ENCODE peak calls at places on chromosomes 4 and X, in four cellular contexts. One of them, this sample, is unnamed.
A peak's percentile ranks its signal among the peaks of the same experiment; 100 is the strongest.

GRCh38 chr4:55561884-55562283 is 15.2 kb upstream of the CLOCK start:
- DNase-seq in pancreas: no peak
- DNase-seq in AG09309: no peak
- DNase-seq in brain microvascular endothelial cell: no peak
- DNase-seq in this sample: no peak

GRCh38 chr4:138953962-138954371 is 61.6 kb upstream of the NOCT start:
- DNase-seq in pancreas: no peak
- DNase-seq in AG09309: peak; percentile 87
- DNase-seq in brain microvascular endothelial cell: peak; percentile 88
- DNase-seq in this sample: no peak

GRCh38 chr4:78749258-78749971 is 26.7 kb upstream of the BMP2K start:
- DNase-seq in AG09309: no peak
- DNase-seq in brain microvascular endothelial cell: no peak
- DNase-seq in pancreas: no peak
- DNase-seq in this sample: no peak

GRCh38 chr4:61572160-61572559 is 372.0 kb downstream of the ADGRL3 start:
- DNase-seq in AG09309: no peak
- DNase-seq in brain microvascular endothelial cell: no peak
- DNase-seq in pancreas: no peak
- DNase-seq in this sample: no peak

GRCh38 chrX:13933851-13934250 is 95.8 kb downstream of the GEMIN8 start:
- DNase-seq in AG09309: no peak
- DNase-seq in brain microvascular endothelial cell: no peak
- DNase-seq in pancreas: no peak
- DNase-seq in this sample: no peak

GRCh38 chrX:103413981-103414380 is 37.6 kb downstream of the BEX3 start:
- DNase-seq in brain microvascular endothelial cell: no peak
- DNase-seq in AG09309: no peak
- DNase-seq in pancreas: no peak
- DNase-seq in this sample: no peak

GRCh38 chr4:35975617-35976355 is 268.5 kb downstream of the ARAP2 start:
- DNase-seq in pancreas: no peak
- DNase-seq in brain microvascular endothelial cell: no peak
- DNase-seq in AG09309: no peak
- DNase-seq in this sample: no peak

GRCh38 chrX:1430451-1430850 is 22.3 kb downstream of the ASMTL start:
- DNase-seq in pancreas: no peak
- DNase-seq in brain microvascular endothelial cell: no peak
- DNase-seq in AG09309: no peak
- DNase-seq in this sample: no peak

GRCh38 chrX:149540133-149540620 is 635 bp upstream of the EOLA1 start:
- DNase-seq in pancreas: peak; percentile 92
- DNase-seq in AG09309: peak; percentile 55
- DNase-seq in brain microvascular endothelial cell: peak; percentile 81
- DNase-seq in this sample: peak; percentile 74

GRCh38 chr4:161208564-161208963 is 955.2 kb downstream of the FSTL5 start:
- DNase-seq in brain microvascular endothelial cell: no peak
- DNase-seq in pancreas: no peak
- DNase-seq in AG09309: no peak
- DNase-seq in this sample: no peak

GRCh38 chr4:169612869-169613859 is 781 bp upstream of the NEK1 start:
- DNase-seq in brain microvascular endothelial cell: peak; percentile 82
- DNase-seq in pancreas: peak; percentile 61
- DNase-seq in AG09309: peak; percentile 45
- DNase-seq in this sample: peak; percentile 64

GRCh38 chr4:98027827-98028226 is 115.4 kb downstream of the STPG2 start:
- DNase-seq in brain microvascular endothelial cell: peak; percentile 28
- DNase-seq in pancreas: no peak
- DNase-seq in AG09309: no peak
- DNase-seq in this sample: no peak

GRCh38 chr4:15657366-15657765 is 2.2 kb upstream of the FBXL5 start:
- DNase-seq in brain microvascular endothelial cell: no peak
- DNase-seq in AG09309: no peak
- DNase-seq in pancreas: no peak
- DNase-seq in this sample: no peak

GRCh38 chrX:129792586-129793291 is 13.0 kb downstream of the SASH3 start:
- DNase-seq in brain microvascular endothelial cell: no peak
- DNase-seq in AG09309: no peak
- DNase-seq in pancreas: no peak
- DNase-seq in this sample: no peak

GRCh38 chr4:6322067-6322760 is 52.6 kb downstream of the WFS1 start:
- DNase-seq in pancreas: no peak
- DNase-seq in AG09309: no peak
- DNase-seq in brain microvascular endothelial cell: no peak
- DNase-seq in this sample: no peak

GRCh38 chrX:53718073-53718472 is 31.6 kb upstream of the HUWE1 start:
- DNase-seq in brain microvascular endothelial cell: no peak
- DNase-seq in AG09309: no peak
- DNase-seq in pancreas: no peak
- DNase-seq in this sample: no peak

GRCh38 chrX:134315893-134316292 is 78.9 kb downstream of the CCDC160 start:
- DNase-seq in brain microvascular endothelial cell: no peak
- DNase-seq in AG09309: no peak
- DNase-seq in pancreas: no peak
- DNase-seq in this sample: no peak

GRCh38 chr4:87555751-87556619 is 26.8 kb upstream of the SPARCL1 start:
- DNase-seq in brain microvascular endothelial cell: peak; percentile 69
- DNase-seq in AG09309: peak; percentile 61
- DNase-seq in pancreas: no peak
- DNase-seq in this sample: no peak

GRCh38 chr4:41975341-41975740 is 6.2 kb upstream of the DCAF4L1 start:
- DNase-seq in AG09309: no peak
- DNase-seq in brain microvascular endothelial cell: no peak
- DNase-seq in pancreas: no peak
- DNase-seq in this sample: no peak

GRCh38 chr4:88230953-88231835 is 53.2 kb downstream of the PPM1K start:
- DNase-seq in AG09309: no peak
- DNase-seq in brain microvascular endothelial cell: peak; percentile 10
- DNase-seq in pancreas: no peak
- DNase-seq in this sample: no peak

GRCh38 chrX:129721870-129722269 is 16.9 kb upstream of the XPNPEP2 start:
- DNase-seq in AG09309: no peak
- DNase-seq in brain microvascular endothelial cell: no peak
- DNase-seq in pancreas: no peak
- DNase-seq in this sample: no peak

GRCh38 chr4:62070291-62070852 is 870.2 kb downstream of the ADGRL3 start:
- DNase-seq in pancreas: no peak
- DNase-seq in brain microvascular endothelial cell: no peak
- DNase-seq in AG09309: no peak
- DNase-seq in this sample: no peak

GRCh38 chr4:24984602-24985532 is 45.9 kb downstream of the LGI2 start:
- DNase-seq in AG09309: no peak
- DNase-seq in pancreas: no peak
- DNase-seq in brain microvascular endothelial cell: no peak
- DNase-seq in this sample: no peak

GRCh38 chrX:114774691-114775090 is 190.8 kb downstream of the HTR2C start:
- DNase-seq in pancreas: no peak
- DNase-seq in AG09309: no peak
- DNase-seq in brain microvascular endothelial cell: no peak
- DNase-seq in this sample: no peak

GRCh38 chrX:15749642-15750610 is 11.9 kb downstream of the CA5B start:
- DNase-seq in AG09309: no peak
- DNase-seq in brain microvascular endothelial cell: no peak
- DNase-seq in pancreas: no peak
- DNase-seq in this sample: no peak

GRCh38 chrX:138885886-138886285 is 174.4 kb upstream of the FGF13 start:
- DNase-seq in AG09309: no peak
- DNase-seq in brain microvascular endothelial cell: no peak
- DNase-seq in pancreas: no peak
- DNase-seq in this sample: no peak

GRCh38 chrX:38701073-38701472 is 100.2 kb upstream of the MID1IP1 start:
- DNase-seq in AG09309: no peak
- DNase-seq in pancreas: no peak
- DNase-seq in brain microvascular endothelial cell: no peak
- DNase-seq in this sample: no peak

GRCh38 chrX:110852180-110852579 is 56.6 kb upstream of the CHRDL1 start:
- DNase-seq in AG09309: no peak
- DNase-seq in brain microvascular endothelial cell: no peak
- DNase-seq in pancreas: no peak
- DNase-seq in this sample: peak; percentile 30

GRCh38 chr4:71487324-71487677 is 148.5 kb downstream of the SLC4A4 start:
- DNase-seq in brain microvascular endothelial cell: no peak
- DNase-seq in pancreas: no peak
- DNase-seq in AG09309: no peak
- DNase-seq in this sample: peak; percentile 6

GRCh38 chr4:166087569-166087968 is 214.5 kb downstream of the TLL1 start:
- DNase-seq in brain microvascular endothelial cell: no peak
- DNase-seq in pancreas: no peak
- DNase-seq in AG09309: no peak
- DNase-seq in this sample: no peak

GRCh38 chr4:27524224-27524623 is 663.6 kb downstream of the STIM2 start:
- DNase-seq in brain microvascular endothelial cell: no peak
- DNase-seq in AG09309: no peak
- DNase-seq in pancreas: no peak
- DNase-seq in this sample: no peak

GRCh38 chr4:180557348-180557747 is 1685.9 kb upstream of the TENM3 start:
- DNase-seq in AG09309: no peak
- DNase-seq in pancreas: no peak
- DNase-seq in brain microvascular endothelial cell: no peak
- DNase-seq in this sample: no peak

GRCh38 chr4:76562161-76562560 is 127.1 kb downstream of the SHROOM3 start:
- DNase-seq in pancreas: no peak
- DNase-seq in brain microvascular endothelial cell: peak; percentile 68
- DNase-seq in AG09309: no peak
- DNase-seq in this sample: no peak

GRCh38 chr4:76061421-76061820 is 13.1 kb upstream of the ART3 start:
- DNase-seq in AG09309: no peak
- DNase-seq in pancreas: no peak
- DNase-seq in brain microvascular endothelial cell: no peak
- DNase-seq in this sample: no peak

GRCh38 chr4:8508731-8509130 is 68.2 kb downstream of the TRMT44 start:
- DNase-seq in AG09309: no peak
- DNase-seq in pancreas: no peak
- DNase-seq in brain microvascular endothelial cell: no peak
- DNase-seq in this sample: no peak

GRCh38 chr4:158195297-158195696 is 15.0 kb upstream of the TMEM144 start:
- DNase-seq in brain microvascular endothelial cell: no peak
- DNase-seq in AG09309: no peak
- DNase-seq in pancreas: no peak
- DNase-seq in this sample: no peak

GRCh38 chr4:108126806-108127205 is 41.9 kb downstream of the LEF1 start:
- DNase-seq in AG09309: no peak
- DNase-seq in pancreas: no peak
- DNase-seq in brain microvascular endothelial cell: no peak
- DNase-seq in this sample: no peak

GRCh38 chr4:108135549-108136209 is 33.1 kb downstream of the LEF1 start:
- DNase-seq in AG09309: no peak
- DNase-seq in pancreas: no peak
- DNase-seq in brain microvascular endothelial cell: no peak
- DNase-seq in this sample: peak; percentile 32

GRCh38 chr4:108129226-108129625 is 39.5 kb downstream of the LEF1 start:
- DNase-seq in pancreas: no peak
- DNase-seq in AG09309: no peak
- DNase-seq in brain microvascular endothelial cell: no peak
- DNase-seq in this sample: no peak

DNA sequence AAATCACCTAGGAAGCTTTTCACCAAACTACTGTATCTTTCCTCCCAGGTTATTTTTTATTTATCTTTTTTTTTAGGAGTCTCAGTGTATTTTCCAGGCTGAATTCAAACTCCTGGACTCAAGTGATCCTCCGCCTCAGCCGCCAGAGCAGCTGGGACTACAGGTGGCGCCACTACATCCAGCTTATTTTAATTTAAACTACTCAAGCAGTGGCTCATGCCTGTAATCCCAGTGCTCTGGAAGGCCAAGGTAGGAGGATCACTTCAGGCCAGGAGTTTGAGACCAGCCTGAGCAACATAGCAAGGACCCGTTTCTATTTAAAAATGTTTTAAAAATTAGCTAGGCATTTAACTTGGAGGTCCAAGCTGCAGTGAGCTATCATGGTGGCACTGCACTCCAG is 37.8 kb downstream of the LEF1 start:
- DNase-seq in AG09309: no peak
- DNase-seq in pancreas: no peak
- DNase-seq in brain microvascular endothelial cell: no peak
- DNase-seq in this sample: no peak
- TF ChIP-seq CTCF in AG09309: peak; percentile 11
- TF ChIP-seq CTCF in pancreas: no peak
- TF ChIP-seq CTCF in brain microvascular endothelial cell: peak; percentile 40
- TF ChIP-seq CTCF in this sample: no peak

GRCh38 chr4:113050361-113050760 is 908 bp downstream of the ANK2 start:
- DNase-seq in brain microvascular endothelial cell: no peak
- DNase-seq in AG09309: no peak
- DNase-seq in pancreas: no peak
- DNase-seq in this sample: no peak

GRCh38 chr4:113049421-113050355 is at the start of gene ANK2:
- DNase-seq in pancreas: no peak
- DNase-seq in AG09309: no peak
- DNase-seq in brain microvascular endothelial cell: no peak
- DNase-seq in this sample: peak; percentile 51

GRCh38 chr4:113050837-113051236 is 1.4 kb downstream of the ANK2 start:
- DNase-seq in pancreas: no peak
- DNase-seq in AG09309: no peak
- DNase-seq in brain microvascular endothelial cell: no peak
- DNase-seq in this sample: no peak

GRCh38 chr4:113052379-113052951 is 3.0 kb downstream of the ANK2 start:
- DNase-seq in AG09309: peak; percentile 27
- DNase-seq in brain microvascular endothelial cell: peak; percentile 44
- DNase-seq in pancreas: no peak
- DNase-seq in this sample: no peak

GRCh38 chr4:113051361-113051760 is 1.9 kb downstream of the ANK2 start:
- DNase-seq in brain microvascular endothelial cell: no peak
- DNase-seq in pancreas: no peak
- DNase-seq in AG09309: no peak
- DNase-seq in this sample: no peak
- TF ChIP-seq CTCF in brain microvascular endothelial cell: no peak
- TF ChIP-seq CTCF in pancreas: no peak
- TF ChIP-seq CTCF in AG09309: no peak
- TF ChIP-seq CTCF in this sample: no peak

GRCh38 chr4:144562019-144562740 is 83.8 kb upstream of the HHIP start:
- DNase-seq in brain microvascular endothelial cell: no peak
- DNase-seq in AG09309: no peak
- DNase-seq in pancreas: no peak
- DNase-seq in this sample: no peak

GRCh38 chr4:144556636-144557035 is 89.3 kb upstream of the HHIP start:
- DNase-seq in pancreas: no peak
- DNase-seq in AG09309: no peak
- DNase-seq in brain microvascular endothelial cell: no peak
- DNase-seq in this sample: no peak

GRCh38 chr4:144557404-144557803 is 88.6 kb upstream of the HHIP start:
- DNase-seq in pancreas: no peak
- DNase-seq in brain microvascular endothelial cell: no peak
- DNase-seq in AG09309: no peak
- DNase-seq in this sample: no peak
- TF ChIP-seq CTCF in pancreas: no peak
- TF ChIP-seq CTCF in brain microvascular endothelial cell: no peak
- TF ChIP-seq CTCF in AG09309: no peak
- TF ChIP-seq CTCF in this sample: no peak

GRCh38 chr4:69881173-69881773 is 21.3 kb upstream of the SULT1E1 start:
- DNase-seq in pancreas: peak; percentile 24
- DNase-seq in brain microvascular endothelial cell: peak; percentile 46
- DNase-seq in AG09309: no peak
- DNase-seq in this sample: no peak
- TF ChIP-seq CTCF in pancreas: peak; percentile 22
- TF ChIP-seq CTCF in brain microvascular endothelial cell: peak; percentile 91
- TF ChIP-seq CTCF in AG09309: peak; percentile 36
- TF ChIP-seq CTCF in this sample: peak; percentile 94